ENCODE peak calls at places on chromosome 5, in five cellular contexts. A, Q, W, T and F are unnamed samples.

GRCh38 chr5:4832491-4832890 is 307.6 kb upstream of the ADAMTS16 start:
- DNase-seq in A (no peak), Q (no peak), W (no peak), T (no peak), F (no peak)

GRCh38 chr5:34695275-34696032 is 39.3 kb downstream of the RAI14 start:
- DNase-seq in A (no peak), Q (no peak), W (no peak), T (no peak), F (no peak)

GRCh38 chr5:2017540-2018389 is 135.0 kb upstream of the IRX4 start:
- DNase-seq in A (peak; percentile 40), Q (no peak), W (no peak), T (peak; percentile 66), F (no peak)

GRCh38 chr5:81854485-81854884 is 103.6 kb upstream of the SSBP2 start:
- DNase-seq in A (no peak), Q (no peak), W (no peak), T (no peak), F (no peak)

GRCh38 chr5:77229887-77230286 is 19.4 kb downstream of the PDE8B start:
- DNase-seq in A (no peak), Q (no peak), W (no peak), T (no peak), F (no peak)

GRCh38 chr5:142447887-142448286 is 123.1 kb upstream of the SPRY4 start:
- DNase-seq in A (no peak), Q (no peak), W (no peak), T (no peak), F (no peak)

GRCh38 chr5:16936150-16937022 is at the start of gene MYO10:
- DNase-seq in A (peak; percentile 83), Q (peak; percentile 74), W (peak; percentile 87), T (peak; percentile 94), F (peak; percentile 44)

GRCh38 chr5:36422957-36423356 is 121.3 kb upstream of the RANBP3L start:
- DNase-seq in A (no peak), Q (no peak), W (no peak), T (no peak), F (no peak)

GRCh38 chr5:179258922-179259730 is 86.1 kb downstream of the ADAMTS2 start:
- DNase-seq in A (no peak), Q (peak; percentile 53), W (peak; percentile 25), T (peak; percentile 41), F (no peak)

GRCh38 chr5:177291735-177292134 is 11.8 kb downstream of the RAB24 start:
- DNase-seq in A (no peak), Q (no peak), W (no peak), T (no peak), F (no peak)

GRCh38 chr5:159503236-159503635 is 172.9 kb upstream of the IL12B start:
- DNase-seq in A (no peak), Q (no peak), W (no peak), T (no peak), F (no peak)

GRCh38 chr5:132419517-132420468 is 50.3 kb downstream of the SLC22A5 start:
- DNase-seq in A (peak; percentile 84), Q (peak; percentile 77), W (peak; percentile 67), T (peak; percentile 84), F (peak; percentile 55)

GRCh38 chr5:144162686-144163085 is 7.8 kb downstream of the YIPF5 start:
- DNase-seq in A (no peak), Q (no peak), W (no peak), T (no peak), F (no peak)

GRCh38 chr5:150333400-150333799 is 24.1 kb upstream of the TCOF1 start:
- DNase-seq in A (no peak), Q (no peak), W (no peak), T (no peak), F (no peak)

GRCh38 chr5:119220576-119221197 is 135.1 kb upstream of the TNFAIP8 start:
- DNase-seq in A (no peak), Q (no peak), W (no peak), T (no peak), F (no peak)

GRCh38 chr5:109693535-109694152 is 3.9 kb downstream of the MAN2A1 start:
- DNase-seq in A (no peak), Q (no peak), W (no peak), T (no peak), F (no peak)

GRCh38 chr5:134151723-134152122 is 25.0 kb downstream of the SKP1 start:
- DNase-seq in A (no peak), Q (no peak), W (no peak), T (no peak), F (no peak)

GRCh38 chr5:65462139-65462705 is 19.5 kb downstream of the ADAMTS6 start:
- DNase-seq in A (no peak), Q (no peak), W (no peak), T (no peak), F (no peak)

GRCh38 chr5:16880547-16880946 is 55.5 kb downstream of the MYO10 start:
- DNase-seq in A (no peak), Q (no peak), W (no peak), T (no peak), F (no peak)

GRCh38 chr5:178320281-178320855 is 87.8 kb upstream of the PHYKPL start:
- DNase-seq in A (no peak), Q (peak; percentile 59), W (no peak), T (no peak), F (no peak)

GRCh38 chr5:50655067-50655809 is 11.2 kb upstream of the PARP8 start:
- DNase-seq in A (no peak), Q (no peak), W (no peak), T (no peak), F (no peak)

GRCh38 chr5:103262422-103262871 is 3.9 kb downstream of the MACIR start:
- DNase-seq in A (peak; percentile 24), Q (no peak), W (no peak), T (no peak), F (no peak)

GRCh38 chr5:93107141-93107540 is 473.9 kb downstream of the NR2F1-AS1 start:
- DNase-seq in A (no peak), Q (no peak), W (no peak), T (no peak), F (no peak)

GRCh38 chr5:168820776-168821302 is 241.7 kb upstream of the PANK3 start:
- DNase-seq in A (no peak), Q (no peak), W (no peak), T (no peak), F (no peak)

GRCh38 chr5:163506726-163507125 is 1.3 kb downstream of the MAT2B start:
- DNase-seq in A (no peak), Q (no peak), W (no peak), T (no peak), F (no peak)

GRCh38 chr5:65047948-65048690 is 279.4 kb downstream of the CWC27 start:
- DNase-seq in A (no peak), Q (no peak), W (no peak), T (no peak), F (no peak)

GRCh38 chr5:172859966-172860365 is 25.9 kb downstream of the ERGIC1 start:
- DNase-seq in A (no peak), Q (no peak), W (peak; percentile 64), T (no peak), F (no peak)

GRCh38 chr5:172858990-172859811 is 25.1 kb downstream of the ERGIC1 start:
- DNase-seq in A (peak; percentile 86), Q (peak; percentile 88), W (peak; percentile 73), T (no peak), F (peak; percentile 47)

GRCh38 chr5:172857982-172858381 is 23.9 kb downstream of the ERGIC1 start:
- DNase-seq in A (no peak), Q (no peak), W (no peak), T (no peak), F (no peak)

GRCh38 chr5:172856336-172856735 is 22.3 kb downstream of the ERGIC1 start:
- DNase-seq in A (no peak), Q (no peak), W (no peak), T (no peak), F (no peak)

GRCh38 chr5:172858511-172858989 is 24.5 kb downstream of the ERGIC1 start:
- DNase-seq in A (peak; percentile 84), Q (no peak), W (peak; percentile 71), T (no peak), F (no peak)
- H3K27ac ChIP-seq in A (peak overlapping the region; percentile 99), Q (peak overlapping the region; percentile 91), W (peak overlapping the region; percentile 71), T (no peak overlapping the region), F (peak overlapping the region; percentile 90)

DNA sequence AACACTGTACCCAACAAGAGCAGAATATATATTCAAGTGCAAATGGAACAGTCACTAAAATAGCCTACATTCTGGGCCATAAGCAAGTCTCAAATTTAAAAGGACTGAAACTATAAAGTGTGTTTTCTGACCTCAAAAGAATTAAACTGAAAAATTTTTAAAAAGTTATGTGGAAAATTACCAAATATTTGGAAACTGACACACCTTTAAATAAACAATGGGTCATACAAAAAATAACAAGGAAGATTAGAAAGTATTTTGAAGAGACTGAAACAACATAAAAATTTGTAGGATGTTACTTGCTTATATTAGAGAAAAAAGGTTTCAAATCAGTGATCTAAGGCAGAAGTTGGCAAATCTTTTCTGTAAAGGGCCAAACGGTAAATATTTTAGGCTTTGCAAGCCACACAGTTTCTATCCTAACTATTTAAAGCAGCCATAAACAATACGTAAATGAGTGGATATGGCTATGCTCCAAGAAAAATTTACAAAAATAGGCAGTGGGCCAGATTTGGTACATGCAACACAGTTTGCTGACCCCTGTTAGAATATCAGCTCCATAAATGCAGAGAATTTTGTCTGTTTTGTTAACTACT is 81.3 kb downstream of the OXCT1 start:
- DNase-seq in A (no peak), Q (no peak), W (no peak), T (no peak), F (no peak)
- H3K4me3 ChIP-seq in A (no peak overlapping the region), Q (no peak overlapping the region), W (no peak overlapping the region), T (no peak overlapping the region), F (no peak overlapping the region)

DNA sequence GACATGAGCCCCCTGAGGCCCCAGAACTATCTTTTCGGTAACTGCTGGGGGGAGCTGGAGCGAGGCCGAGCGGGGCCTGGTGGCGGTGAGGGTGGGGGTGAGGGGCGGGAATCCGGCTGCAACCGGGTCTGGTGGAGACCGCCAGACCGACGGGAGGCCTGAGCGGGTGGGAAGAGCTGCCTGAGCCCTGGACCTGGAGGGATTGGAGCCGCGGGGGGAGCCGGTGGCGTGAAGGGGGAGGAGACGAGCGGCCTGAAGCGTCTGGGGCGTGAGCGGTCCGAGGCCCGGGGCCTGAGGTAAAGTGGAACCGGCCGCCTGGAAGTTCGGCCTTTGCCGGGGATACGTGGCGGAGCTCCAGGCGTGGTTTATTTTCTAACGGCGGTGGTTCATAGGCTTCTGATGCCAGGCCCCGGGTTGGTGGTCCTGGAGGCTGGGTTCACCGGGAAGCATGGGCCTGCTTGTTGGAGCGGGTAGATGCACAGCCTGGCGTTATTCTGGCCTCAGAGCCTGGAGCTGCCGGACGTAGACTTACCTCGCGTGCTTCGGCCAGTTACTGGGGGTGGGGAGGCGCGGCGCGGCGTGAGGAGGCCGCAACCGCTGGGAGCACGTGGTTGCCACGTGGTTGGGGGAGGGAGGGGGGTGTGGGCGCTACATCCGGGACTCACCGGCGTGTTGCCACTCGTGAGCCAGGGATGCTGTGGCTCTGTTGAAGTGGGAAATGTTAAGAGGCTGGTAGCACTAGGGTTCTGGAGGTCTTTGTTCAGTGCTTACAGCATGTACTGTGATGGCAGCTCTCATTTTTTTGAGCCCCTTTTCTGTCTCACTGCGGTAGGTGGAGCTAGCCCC is 544 bp downstream of the NPM1 start:
- DNase-seq in A (peak; percentile 88), Q (peak; percentile 88), W (peak; percentile 74), T (peak; percentile 76), F (peak; percentile 33)
- TF ChIP-seq CTCF in A (no peak), Q (no peak), W (no peak), T (no peak), F (no peak)

GRCh38 chr5:124919076-124919475 is 172.6 kb upstream of the ZNF608 start:
- DNase-seq in A (no peak), Q (no peak), W (no peak), T (no peak), F (no peak)
- H3K27ac ChIP-seq in A (no peak overlapping the region), Q (no peak overlapping the region), W (no peak overlapping the region), T (no peak overlapping the region), F (no peak overlapping the region)